ENCODE peak calls at places on chromosomes 6 and 20, in ten cellular contexts. B is lower lobe of right lung, R is heart right ventricle, Y is cardiac muscle cell, A is fibroblast of lung, L is fibroblast of the aortic adventitia, G is HCT116, U is GM12865, T is IMR-90, K is fibroblast of mammary gland. O is an unnamed sample.

GRCh38 chr6:30884521-30885480 is 482 bp downstream of the DDR1 start:
- DNase-seq in A (peak), R (peak), K (no peak), Y (peak), U (peak), B (no peak), T (peak), G (no peak), L (no peak), O (peak)

GRCh38 chr6:124076336-124077048 is 272.8 kb downstream of the NKAIN2 start:
- DNase-seq in Y (no peak), A (no peak), G (no peak), B (no peak), L (no peak), K (peak), U (no peak), R (no peak), T (no peak), O (no peak)

GRCh38 chr6:169851641-169852503 is 100.5 kb downstream of the ERMARD start:
- DNase-seq in B (no peak), R (no peak), U (no peak), K (no peak), Y (peak), T (no peak), A (peak), L (no peak), G (no peak), O (peak)

GRCh38 chr6:137767931-137768690 is 98.9 kb upstream of the TNFAIP3 start:
- DNase-seq in B (no peak), Y (peak), R (no peak), K (peak), A (peak), T (peak), L (peak), G (no peak), U (peak), O (peak)

GRCh38 chr6:34630040-34630439 is 66.5 kb downstream of the ILRUN start:
- DNase-seq in Y (peak), L (peak), B (no peak), R (no peak), K (peak), T (peak), U (no peak), A (peak), G (peak), O (peak)

GRCh38 chr6:136685540-136686108 is 106.7 kb downstream of the MAP3K5 start:
- DNase-seq in K (peak), B (no peak), U (no peak), R (no peak), T (peak), L (peak), A (peak), Y (no peak), G (peak), O (no peak)

GRCh38 chr20:45254867-45255266 is 503 bp upstream of the SLPI start:
- DNase-seq in U (peak), A (peak), B (no peak), Y (peak), K (peak), R (no peak), L (peak), T (peak), G (no peak), O (peak)

GRCh38 chr6:99822741-99823512 is 171.1 kb downstream of the MCHR2 start:
- DNase-seq in K (peak), U (peak), R (no peak), A (peak), Y (peak), G (peak), B (no peak), L (peak), T (peak), O (peak)

GRCh38 chr6:107668826-107669474 is 155.2 kb downstream of the SCML4 start:
- DNase-seq in B (no peak), U (peak), R (no peak), G (no peak), L (no peak), K (no peak), T (no peak), A (no peak), Y (no peak), O (no peak)

GRCh38 chr6:69719602-69720193 is 77.1 kb downstream of the LMBRD1 start:
- DNase-seq in L (peak), R (no peak), Y (peak), G (peak), A (peak), T (peak), K (peak), B (no peak), U (peak), O (peak)

GRCh38 chr20:24497851-24498250 is 28.4 kb downstream of the SYNDIG1 start:
- DNase-seq in A (peak), T (peak), Y (no peak), R (no peak), L (peak), G (no peak), B (no peak), K (peak), U (peak), O (peak)

GRCh38 chr6:50820590-50821234 is 2.0 kb downstream of the TFAP2B start:
- DNase-seq in K (no peak), B (no peak), T (no peak), U (no peak), Y (no peak), G (no peak), A (no peak), L (no peak), R (no peak), O (no peak)

GRCh38 chr6:50818673-50819072 is at the start of gene TFAP2B:
- DNase-seq in Y (no peak), K (no peak), G (no peak), R (no peak), B (no peak), A (no peak), T (no peak), L (no peak), U (no peak), O (no peak)

GRCh38 chr6:50819906-50820589 is 1.4 kb downstream of the TFAP2B start:
- DNase-seq in L (no peak), K (no peak), B (no peak), T (no peak), Y (no peak), G (no peak), A (no peak), R (no peak), U (no peak), O (no peak)

GRCh38 chr6:50817638-50817950 is 1.1 kb upstream of the TFAP2B start:
- DNase-seq in R (no peak), L (no peak), Y (no peak), K (no peak), U (no peak), T (no peak), B (no peak), A (no peak), G (no peak), O (no peak)

GRCh38 chr6:50819527-50819905 is 845 bp downstream of the TFAP2B start:
- DNase-seq in G (no peak), U (no peak), L (no peak), B (no peak), Y (peak), T (no peak), A (no peak), K (peak), R (no peak), O (peak)
- H3K4me3 ChIP-seq in G (no peak), U (no peak), L (peak), B (peak), Y (no peak), T (no peak), A (no peak), K (no peak), R (no peak), O (peak)

DNA sequence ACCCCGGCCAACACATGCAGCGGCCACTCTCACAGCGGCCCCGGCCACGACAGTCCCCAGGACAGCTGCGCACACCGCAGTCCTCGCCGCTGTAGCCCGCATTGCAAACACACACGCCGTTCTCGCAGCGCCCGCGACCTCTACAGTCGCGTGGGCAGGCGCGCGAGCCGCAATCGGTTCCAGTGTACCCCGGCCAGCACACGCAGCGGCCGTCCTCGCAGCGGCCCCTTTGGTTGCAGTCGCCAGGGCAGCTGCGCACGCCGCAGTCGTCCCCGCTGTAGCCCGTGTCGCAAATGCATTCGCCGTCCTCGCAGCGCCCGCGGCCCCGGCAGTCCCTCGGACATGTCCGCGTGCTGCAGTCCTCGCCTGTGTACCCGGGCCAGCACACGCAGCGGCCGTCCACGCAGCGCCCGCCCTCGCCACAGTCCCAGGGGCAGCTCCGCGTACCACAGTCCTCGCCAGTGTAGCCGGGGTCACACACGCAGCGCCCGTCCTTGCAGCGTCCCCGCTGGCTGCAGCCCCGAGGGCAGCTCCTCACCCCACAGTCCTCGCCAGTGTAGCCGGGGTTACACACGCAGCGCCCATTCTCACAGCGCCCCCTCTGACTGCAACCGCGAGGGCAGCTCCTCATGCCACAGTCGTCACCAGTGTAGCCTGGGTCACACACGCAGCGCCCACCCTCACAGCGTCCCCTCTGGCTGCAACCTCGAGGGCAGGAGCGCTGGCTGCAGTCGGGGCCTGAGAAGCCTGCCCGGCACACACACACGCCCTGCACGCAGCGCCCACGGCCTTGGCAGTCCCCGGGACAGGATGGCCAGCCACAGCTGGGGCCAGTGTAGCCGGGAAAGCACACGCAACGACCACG is 12.5 kb downstream of the TNXB start:
- DNase-seq in R (no peak), B (no peak), U (no peak), Y (no peak), G (no peak), L (no peak), A (no peak), T (no peak), K (no peak), O (no peak)
- TF ChIP-seq CTCF in R (no peak), B (no peak), U (no peak), Y (no peak), G (no peak), L (no peak), A (no peak), T (no peak), K (no peak), O (no peak)

GRCh38 chr6:1315201-1315559 is 3.3 kb downstream of the FOXQ1 start:
- DNase-seq in L (no peak), K (no peak), T (no peak), B (no peak), U (no peak), Y (no peak), G (no peak), A (no peak), R (no peak), O (no peak)

GRCh38 chr6:1315560-1316386 is 3.9 kb downstream of the FOXQ1 start:
- DNase-seq in K (no peak), G (no peak), Y (no peak), T (no peak), U (no peak), A (no peak), B (no peak), L (no peak), R (no peak), O (no peak)

GRCh38 chr6:1317302-1317815 is 5.5 kb downstream of the FOXQ1 start:
- DNase-seq in L (no peak), U (no peak), B (no peak), G (no peak), R (no peak), T (no peak), Y (no peak), K (no peak), A (no peak), O (no peak)

GRCh38 chr6:1318036-1318435 is 6.1 kb downstream of the FOXQ1 start:
- DNase-seq in Y (no peak), K (no peak), B (no peak), R (no peak), A (no peak), T (no peak), L (no peak), U (no peak), G (no peak), O (no peak)

GRCh38 chr6:1316482-1317220 is 4.8 kb downstream of the FOXQ1 start:
- DNase-seq in T (no peak), Y (no peak), R (no peak), L (peak), K (no peak), A (no peak), G (no peak), B (no peak), U (no peak), O (peak)
- H3K4me3 ChIP-seq in T (peak), Y (peak), R (peak), L (peak), K (peak), A (peak), G (no peak), B (peak), U (no peak), O (peak)

GRCh38 chr6:36979343-36979742 is 6.7 kb downstream of the MTCH1 start:
- DNase-seq in A (peak), R (no peak), B (no peak), G (no peak), U (peak), T (peak), K (peak), L (peak), Y (peak), O (peak)
- TF ChIP-seq CTCF in A (peak), R (peak), B (peak), G (no peak), U (peak), T (peak), K (peak), L (peak), Y (peak), O (peak)

DNA sequence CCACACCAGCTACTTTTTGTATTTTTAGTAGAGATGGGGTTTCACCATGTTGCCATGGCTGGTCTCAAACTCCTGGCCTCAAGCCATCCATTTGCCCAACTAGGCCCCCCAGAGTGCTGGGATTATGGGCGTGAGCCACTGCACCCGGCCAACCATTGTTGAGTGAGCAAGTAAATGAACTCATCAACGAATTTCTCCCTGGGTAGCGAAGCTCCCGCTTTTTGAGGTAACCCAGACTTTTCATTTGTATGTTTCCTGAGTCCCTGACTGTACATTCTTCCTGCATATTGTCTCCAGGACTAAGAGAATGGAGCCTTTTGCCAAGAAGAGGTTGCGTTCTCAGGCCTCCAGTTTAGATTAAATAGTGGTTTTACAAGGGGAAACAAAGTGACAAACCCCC is 36.4 kb downstream of the RIPOR3 start:
- DNase-seq in B (no peak), Y (peak), K (peak), U (no peak), R (no peak), A (peak), T (no peak), L (peak), G (no peak), O (peak)
- H3K4me3 ChIP-seq in B (no peak), Y (no peak), K (no peak), U (no peak), R (no peak), A (no peak), T (no peak), L (no peak), G (no peak), O (no peak)